ENCODE peak calls at places on chromosomes 12 and 14, in ten cellular contexts. X is activated effector memory CD4-positive, alpha-beta T cell treated with Interleukin-2 at 50 U/mL for 16 hours; F is Right ventricle myocardium superior; M is left cardiac atrium; Z is K562; U is small intestine; E is GDM1; V is NCI-H1417; D is stimulated activated CD4-positive, alpha-beta T cell treated with anti-CD3 and anti-CD28 coated beads, TNF-alpha, amount 100 ng/mL, for 24 hours; K is NCI-H1092 treated with DMSO at 0.1 percent for 48 hours. A is an unnamed sample.

GRCh38 chr14:21347201-21347600 is 36.6 kb downstream of the SUPT16H start:
- DNase-seq in X (no peak), F (no peak), M (no peak), Z (no peak), U (no peak), E (no peak), V (no peak), D (no peak), K (no peak), A (no peak)

GRCh38 chr12:101642115-101643067 is 47.6 kb downstream of the MYBPC1 start:
- DNase-seq in X (no peak), F (peak), M (no peak), Z (peak), U (peak), E (no peak), V (peak), D (peak), K (no peak), A (no peak)

GRCh38 chr14:83197271-83197670 is 1663.6 kb upstream of the SEL1L start:
- DNase-seq in X (no peak), F (no peak), M (no peak), Z (no peak), U (no peak), E (no peak), V (no peak), D (no peak), K (no peak), A (no peak)

GRCh38 chr12:110844551-110845395 is 2.0 kb upstream of the CCDC63 start:
- DNase-seq in X (no peak), F (peak), M (peak), Z (no peak), U (no peak), E (no peak), V (no peak), D (no peak), K (no peak), A (no peak)

GRCh38 chr12:107600596-107601144 is 84.9 kb upstream of the PWP1 start:
- DNase-seq in X (no peak), F (no peak), M (no peak), Z (no peak), U (no peak), E (no peak), V (no peak), D (no peak), K (no peak), A (no peak)

GRCh38 chr12:11785722-11786121 is 136.2 kb downstream of the ETV6 start:
- DNase-seq in X (no peak), F (no peak), M (no peak), Z (no peak), U (no peak), E (no peak), V (no peak), D (no peak), K (no peak), A (no peak)

GRCh38 chr12:121581681-121582439 is 1.0 kb upstream of the KDM2B start:
- DNase-seq in X (no peak), F (peak), M (no peak), Z (peak), U (peak), E (no peak), V (peak), D (no peak), K (no peak), A (no peak)

GRCh38 chr14:56715938-56716337 is 94.3 kb downstream of the OTX2 start:
- DNase-seq in X (no peak), F (no peak), M (no peak), Z (no peak), U (no peak), E (no peak), V (no peak), D (no peak), K (no peak), A (no peak)

GRCh38 chr12:130335517-130336392 is 1.9 kb upstream of the PIWIL1 start:
- DNase-seq in X (no peak), F (no peak), M (no peak), Z (peak), U (peak), E (no peak), V (peak), D (no peak), K (peak), A (no peak)

A was measured in Right ventricle myocardium inferior.